ENCODE peak calls at places on chromosomes 13 and 19, in ten cellular contexts. T is PC-9, U is GM23338, C is PC-3, L is Karpas-422, N is hepatocyte, R is SK-N-SH, F is OCI-LY7, E is HCT116, B is MM.1S. M is an unnamed sample. For H3K9me2 and H3K4me1, the result is how much of the 10 kb centered on the place peaks cover.

GRCh38 chr19:44819246-44819832 is 10.4 kb downstream of the BCAM start:
- DNase-seq in T (no peak), U (no peak), C (no peak), L (no peak), N (no peak), R (no peak), F (no peak), E (no peak), B (no peak), M (no peak)

GRCh38 chr13:33490461-33491327 is 205.1 kb upstream of the STARD13 start:
- DNase-seq in T (no peak), U (peak), C (no peak), L (no peak), N (no peak), R (no peak), F (no peak), E (no peak), B (no peak), M (peak)

GRCh38 chr13:114311387-114311786 is 2.9 kb upstream of the CHAMP1 start:
- DNase-seq in T (no peak), U (no peak), C (no peak), L (no peak), N (no peak), R (no peak), F (no peak), E (no peak), B (no peak), M (no peak)

GRCh38 chr19:46985532-46986415 is 33.9 kb upstream of the NPAS1 start:
- DNase-seq in T (no peak), U (no peak), C (no peak), L (no peak), N (no peak), R (no peak), F (no peak), E (no peak), B (no peak), M (no peak)

GRCh38 chr19:7328647-7329046 is 20.1 kb upstream of the ARHGEF18 start:
- DNase-seq in T (no peak), U (no peak), C (no peak), L (peak), N (no peak), R (no peak), F (peak), E (no peak), B (peak), M (no peak)

GRCh38 chr13:40981949-40982348 is 37.2 kb downstream of the ELF1 start:
- DNase-seq in T (no peak), U (no peak), C (no peak), L (no peak), N (no peak), R (no peak), F (no peak), E (no peak), B (no peak), M (no peak)

GRCh38 chr19:41987141-41987860 is 6.7 kb downstream of the ATP1A3 start:
- DNase-seq in T (no peak), U (no peak), C (no peak), L (no peak), N (no peak), R (no peak), F (no peak), E (no peak), B (no peak), M (no peak)

GRCh38 chr13:98273824-98274786 is 97.0 kb upstream of the RNF113B start:
- DNase-seq in T (no peak), U (peak), C (no peak), L (no peak), N (no peak), R (no peak), F (no peak), E (no peak), B (no peak), M (no peak)

GRCh38 chr19:45153339-45154063 is 7.3 kb downstream of the NKPD1 start:
- DNase-seq in T (no peak), U (peak), C (no peak), L (no peak), N (peak), R (peak), F (peak), E (no peak), B (no peak), M (peak)

DNA sequence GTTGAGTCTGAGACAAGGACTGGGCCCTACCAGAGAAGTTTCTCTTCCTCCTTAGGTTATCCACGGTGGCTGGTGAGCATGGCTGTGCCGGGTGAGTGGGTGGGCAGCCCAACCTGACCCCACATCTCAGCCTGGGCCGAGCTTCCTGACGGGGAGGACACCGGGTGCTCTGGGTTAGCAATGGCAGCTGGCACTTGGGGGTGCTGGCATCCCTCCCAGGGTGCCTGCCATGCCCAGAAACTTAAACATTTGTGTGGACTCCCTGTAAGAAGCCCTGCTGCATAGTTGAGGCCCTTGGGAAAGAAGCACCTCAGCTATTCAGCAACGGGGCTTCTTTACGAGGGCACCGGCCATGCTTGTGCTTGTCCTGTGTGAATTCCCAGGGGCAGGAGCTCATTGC is 33.9 kb upstream of the MEDAG start:
- DNase-seq in T (no peak), U (no peak), C (no peak), L (no peak), N (no peak), R (no peak), F (no peak), E (no peak), B (no peak), M (no peak)
- H3K9me2 ChIP-seq in T (under half), U (under half), C (under half), L (under half), N (under half), R (under half), F (under half), E (under half), B (under half), M (under half)

GRCh38 chr19:54137114-54137912 is at the start of gene CNOT3:
- DNase-seq in T (peak), U (peak), C (peak), L (peak), N (peak), R (peak), F (peak), E (peak), B (peak), M (peak)
- H3K4me1 ChIP-seq in T (under half), U (under half), C (under half), L (under half), N (under half), R (under half), F (under half), E (under half), B (under half), M (under half)

DNA sequence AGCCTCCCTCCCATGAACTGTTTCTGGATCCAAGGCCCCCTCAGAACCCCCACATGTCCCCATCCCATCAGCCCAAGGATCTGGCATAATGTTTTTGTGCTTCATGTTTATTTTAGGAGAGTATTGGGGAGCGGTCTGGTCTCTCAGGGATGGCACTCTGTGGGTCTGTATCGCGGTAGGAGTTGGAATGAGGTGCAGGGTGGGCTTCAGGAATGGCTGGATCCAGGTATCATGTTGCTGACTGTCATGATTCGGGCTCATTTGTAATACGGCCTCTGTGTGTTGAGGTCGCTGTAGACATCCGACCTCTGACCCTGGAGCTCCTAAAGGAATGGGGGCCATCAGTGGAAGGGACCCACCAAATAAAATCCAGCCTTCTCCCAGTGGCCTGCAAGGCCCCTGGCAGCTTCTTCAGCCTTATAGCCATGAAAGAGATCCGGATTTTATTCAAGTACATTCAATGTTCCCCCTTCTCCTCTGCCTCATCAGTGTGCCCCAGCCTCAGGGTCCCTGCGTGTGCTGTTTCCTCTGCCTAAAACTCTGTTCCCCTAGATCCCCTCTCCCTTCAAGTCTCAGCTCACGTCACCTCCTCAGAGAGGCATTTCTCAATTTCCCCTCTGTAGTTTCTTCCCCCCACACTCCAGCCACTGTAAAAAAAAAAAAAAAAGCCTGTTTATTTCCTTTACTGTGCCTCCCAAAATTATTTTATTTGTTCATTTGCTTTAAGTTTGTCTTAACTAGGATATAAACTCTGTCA is 2.2 kb downstream of the HCST start:
- DNase-seq in T (no peak), U (no peak), C (no peak), L (peak), N (no peak), R (no peak), F (no peak), E (no peak), B (no peak), M (no peak)
- H3K27ac ChIP-seq in T (no peak), U (peak), C (no peak), L (no peak), N (no peak), R (no peak), F (peak), E (peak), B (no peak), M (no peak)

GRCh38 chr13:104442541-104442940 is 1376.3 kb upstream of the SLC10A2 start:
- DNase-seq in T (no peak), U (no peak), C (no peak), L (no peak), N (no peak), R (no peak), F (no peak), E (no peak), B (no peak), M (no peak)
- H3K9me2 ChIP-seq in T (under half), U (under half), C (under half), L (under half), N (under half), R (under half), F (under half), E (under half), B (under half), M (under half)

GRCh38 chr19:17069249-17069648 is 6.0 kb downstream of the HAUS8 start:
- DNase-seq in T (no peak), U (peak), C (no peak), L (peak), N (no peak), R (no peak), F (peak), E (no peak), B (no peak), M (no peak)
- H3K4me1 ChIP-seq in T (under half), U (under half), C (under half), L (under half), N (under half), R (under half), F (half or more), E (under half), B (under half), M (under half)

GRCh38 chr13:110531671-110532083 is 29.8 kb downstream of the RAB20 start:
- DNase-seq in T (no peak), U (no peak), C (no peak), L (no peak), N (no peak), R (no peak), F (no peak), E (no peak), B (no peak), M (no peak)
- H3K27ac ChIP-seq in T (no peak), U (peak), C (no peak), L (no peak), N (no peak), R (no peak), F (no peak), E (no peak), B (no peak), M (no peak)